ENCODE peak calls at places on chromosomes 6 and 20, in five cellular contexts. Q, T, E, N and K are unnamed samples.

GRCh38 chr20:38893056-38893455 is 33.2 kb upstream of the FAM83D start:
- DNase-seq in Q (no peak), T (no peak), E (no peak), N (no peak), K (no peak)

GRCh38 chr6:41694815-41695536 is 40.4 kb downstream of the TFEB start:
- DNase-seq in Q (no peak), T (no peak), E (no peak), N (no peak), K (no peak)

GRCh38 chr20:60210779-60211617 is 252.8 kb downstream of the CDH26 start:
- DNase-seq in Q (peak), T (peak), E (peak), N (peak), K (peak)

GRCh38 chr6:108171291-108171917 is 5.6 kb downstream of the NR2E1 start:
- DNase-seq in Q (no peak), T (peak), E (no peak), N (no peak), K (no peak)

GRCh38 chr6:74578339-74578738 is 627.5 kb downstream of the COL12A1 start:
- DNase-seq in Q (no peak), T (no peak), E (no peak), N (no peak), K (no peak)

GRCh38 chr20:25282034-25282781 is 34.3 kb downstream of the PYGB start:
- DNase-seq in Q (peak), T (no peak), E (no peak), N (peak), K (peak)

GRCh38 chr6:149852180-149852579 is 12.0 kb downstream of the LRP11 start:
- DNase-seq in Q (peak), T (no peak), E (no peak), N (no peak), K (peak)

GRCh38 chr6:44171899-44172546 is 13.4 kb downstream of the CAPN11 start:
- DNase-seq in Q (no peak), T (no peak), E (no peak), N (no peak), K (no peak)

GRCh38 chr6:111211411-111212030 is 124.2 kb downstream of the SLC16A10 start:
- DNase-seq in Q (no peak), T (no peak), E (no peak), N (no peak), K (no peak)

GRCh38 chr20:17762243-17762872 is 62.6 kb downstream of the BANF2 start:
- DNase-seq in Q (no peak), T (no peak), E (no peak), N (no peak), K (no peak)

GRCh38 chr6:6332240-6332639 is 11.8 kb upstream of the F13A1 start:
- DNase-seq in Q (no peak), T (no peak), E (no peak), N (no peak), K (no peak)

GRCh38 chr20:60718743-60719142 is 533.3 kb upstream of the CDH4 start:
- DNase-seq in Q (no peak), T (peak), E (no peak), N (no peak), K (no peak)

GRCh38 chr20:35156978-35157377 is 9.8 kb upstream of the EDEM2 start:
- DNase-seq in Q (no peak), T (no peak), E (no peak), N (no peak), K (no peak)

GRCh38 chr20:24672886-24673677 is 203.7 kb downstream of the SYNDIG1 start:
- DNase-seq in Q (no peak), T (no peak), E (no peak), N (no peak), K (no peak)

DNA sequence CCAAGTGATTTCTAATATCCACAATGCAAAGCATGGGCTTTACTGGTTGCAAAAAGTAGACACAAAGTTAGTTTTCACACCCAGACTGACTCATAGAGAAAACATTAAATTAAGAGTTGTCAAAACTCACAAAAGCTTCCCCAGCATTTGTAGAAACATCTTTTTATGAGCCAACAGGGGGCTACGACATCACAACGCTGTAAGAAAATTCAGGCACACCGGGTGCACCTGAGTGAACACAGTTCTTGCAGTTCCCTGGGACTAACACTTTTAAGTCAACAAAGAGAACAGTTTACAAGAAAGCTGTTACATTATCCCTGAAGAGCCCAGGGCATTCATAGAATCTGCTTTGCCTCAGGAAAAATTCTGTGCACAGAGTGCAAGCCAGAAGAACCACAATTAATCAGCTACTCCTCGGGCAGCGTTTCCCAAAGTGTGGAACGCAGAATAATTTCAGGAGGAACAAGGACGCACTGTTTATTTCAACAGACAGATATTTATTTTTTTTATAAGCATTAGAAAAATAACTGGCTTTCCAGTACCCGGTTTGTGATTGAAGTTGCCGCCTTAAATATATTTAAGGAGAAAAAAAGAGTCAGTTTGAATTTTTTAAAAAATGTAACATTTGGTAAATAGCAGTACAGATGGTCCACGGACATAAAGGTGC is 1.2 kb downstream of the NCOA5 start:
- DNase-seq in Q (no peak), T (peak), E (no peak), N (no peak), K (no peak)
- TF ChIP-seq CTCF in Q (no peak), T (no peak), E (no peak), N (no peak), K (no peak)

DNA sequence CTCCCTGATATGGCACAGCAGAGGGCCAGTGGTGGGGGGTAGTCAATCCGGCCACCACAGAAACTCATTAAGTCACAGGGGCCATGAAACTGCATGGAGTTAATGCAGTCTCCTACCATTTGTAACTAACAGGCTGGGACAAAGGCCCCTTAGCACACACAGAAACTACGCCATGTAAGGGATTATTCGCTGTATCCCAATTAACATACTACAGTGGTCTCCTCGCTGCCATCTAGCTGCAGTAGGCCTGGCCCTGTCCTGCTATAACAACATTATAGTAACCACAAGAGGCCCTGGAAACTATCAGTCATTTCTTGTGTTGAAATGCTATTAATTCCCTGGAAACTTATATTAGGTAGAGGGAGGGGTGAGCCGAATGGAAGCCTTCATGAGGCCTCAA is 72.3 kb upstream of the CCN2 start:
- DNase-seq in Q (no peak), T (peak), E (no peak), N (no peak), K (no peak)
- TF ChIP-seq CTCF in Q (no peak), T (peak), E (no peak), N (no peak), K (no peak)

GRCh38 chr20:9301129-9302072 is 213.0 kb upstream of the LAMP5 start:
- DNase-seq in Q (no peak), T (no peak), E (peak), N (no peak), K (no peak)

GRCh38 chr20:9300534-9300933 is 213.9 kb upstream of the LAMP5 start:
- DNase-seq in Q (no peak), T (no peak), E (no peak), N (no peak), K (no peak)

GRCh38 chr20:9302073-9302425 is 212.3 kb upstream of the LAMP5 start:
- DNase-seq in Q (no peak), T (no peak), E (no peak), N (no peak), K (no peak)

GRCh38 chr20:9298906-9299305 is 215.5 kb upstream of the LAMP5 start:
- DNase-seq in Q (no peak), T (no peak), E (no peak), N (no peak), K (no peak)

GRCh38 chr20:9300080-9300479 is 214.3 kb upstream of the LAMP5 start:
- DNase-seq in Q (no peak), T (no peak), E (no peak), N (no peak), K (no peak)
- TF ChIP-seq CTCF in Q (no peak), T (no peak), E (no peak), N (no peak), K (no peak)

DNA sequence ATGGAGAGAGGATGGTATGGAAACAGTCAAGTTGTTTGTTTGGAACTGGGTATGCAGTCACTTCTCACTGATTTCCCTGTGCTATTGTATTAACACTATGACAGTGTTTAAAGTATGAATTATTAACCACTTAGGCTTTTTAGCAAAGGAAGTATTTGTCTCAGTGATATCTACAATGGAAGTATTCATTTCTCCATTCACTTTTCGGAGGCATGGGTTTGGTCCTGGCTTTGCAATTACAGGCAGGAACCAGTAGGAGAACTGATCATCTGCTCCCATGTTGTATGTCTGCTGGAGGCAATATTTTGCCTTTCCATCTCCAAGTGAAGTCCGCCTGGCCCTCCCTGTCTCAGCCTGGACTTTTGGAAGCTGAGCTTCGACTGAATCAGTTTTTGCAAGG is 30.6 kb upstream of the EXOC2 start:
- DNase-seq in Q (no peak), T (no peak), E (no peak), N (no peak), K (no peak)
- TF ChIP-seq CTCF in Q (no peak), T (peak), E (no peak), N (no peak), K (peak)

GRCh38 chr20:50112512-50113419 is at the start of gene UBE2V1:
- DNase-seq in Q (peak), T (peak), E (peak), N (peak), K (peak)
- TF ChIP-seq CTCF in Q (peak), T (peak), E (peak), N (peak), K (peak)

GRCh38 chr20:32437391-32438074 is 79.4 kb downstream of the ASXL1 start:
- DNase-seq in Q (no peak), T (peak), E (no peak), N (no peak), K (no peak)
- TF ChIP-seq CTCF in Q (peak), T (peak), E (no peak), N (no peak), K (no peak)